ENCODE peak calls at places on chromosomes 4 and X, in six cellular contexts. Q, R, L, H, K and D are unnamed samples.
A peak's percentile ranks its signal among the peaks of the same experiment; 100 is the strongest.

GRCh38 chrX:57282568-57282967 is 3.9 kb upstream of the FAAH2 start:
- DNase-seq in Q (no peak), R (no peak), L (no peak), H (peak; percentile 1), K (no peak), D (no peak)

GRCh38 chr4:16206301-16206700 is 20.0 kb downstream of the TAPT1 start:
- DNase-seq in Q (no peak), R (no peak), L (no peak), H (no peak), K (no peak), D (no peak)

GRCh38 chrX:151789179-151789800 is 54.7 kb downstream of the CNGA2 start:
- DNase-seq in Q (no peak), R (peak; percentile 27), L (peak; percentile 66), H (peak; percentile 13), K (peak; percentile 95), D (no peak)

GRCh38 chrX:9062621-9063020 is 28.7 kb upstream of the FAM9B start:
- DNase-seq in Q (no peak), R (no peak), L (no peak), H (no peak), K (no peak), D (no peak)

GRCh38 chr4:7372673-7373072 is 62.1 kb downstream of the PSAPL1 start:
- DNase-seq in Q (no peak), R (no peak), L (no peak), H (no peak), K (peak; percentile 48), D (no peak)

GRCh38 chr4:47032405-47033106 is 1.2 kb downstream of the GABRB1 start:
- DNase-seq in Q (no peak), R (peak; percentile 20), L (peak; percentile 63), H (peak; percentile 10), K (peak; percentile 45), D (no peak)

GRCh38 chr4:131085009-131085408 is 1989.1 kb downstream of the C4orf33 start:
- DNase-seq in Q (no peak), R (no peak), L (no peak), H (no peak), K (no peak), D (no peak)

GRCh38 chr4:6943870-6944195 is 34.2 kb downstream of the TBC1D14 start:
- DNase-seq in Q (no peak), R (no peak), L (no peak), H (no peak), K (no peak), D (no peak)

GRCh38 chr4:182213024-182213423 is 30.2 kb upstream of the TENM3 start:
- DNase-seq in Q (no peak), R (no peak), L (no peak), H (no peak), K (peak; percentile 60), D (no peak)

GRCh38 chrX:40064055-40064597 is 33.6 kb downstream of the BCOR start:
- DNase-seq in Q (no peak), R (no peak), L (no peak), H (no peak), K (no peak), D (no peak)

GRCh38 chrX:13110427-13111324 is 66.3 kb upstream of the FAM9C start:
- DNase-seq in Q (no peak), R (no peak), L (peak; percentile 85), H (no peak), K (peak; percentile 96), D (no peak)

GRCh38 chr4:57055873-57056272 is 54.3 kb downstream of the IGFBP7 start:
- DNase-seq in Q (no peak), R (no peak), L (peak; percentile 72), H (no peak), K (no peak), D (no peak)

GRCh38 chrX:53284684-53285447 is 3.5 kb upstream of the IQSEC2 start:
- DNase-seq in Q (peak; percentile 48), R (no peak), L (peak; percentile 64), H (peak; percentile 79), K (no peak), D (no peak)

GRCh38 chrX:154457491-154458115 is 478 bp upstream of the PLXNA3 start:
- DNase-seq in Q (no peak), R (no peak), L (no peak), H (peak; percentile 73), K (no peak), D (no peak)

GRCh38 chrX:85052207-85052606 is 48.5 kb downstream of the APOOL start:
- DNase-seq in Q (no peak), R (no peak), L (no peak), H (no peak), K (no peak), D (no peak)

GRCh38 chr4:3409571-3410091 is 32.1 kb upstream of the HGFAC start:
- DNase-seq in Q (no peak), R (no peak), L (no peak), H (no peak), K (no peak), D (no peak)

GRCh38 chrX:41333744-41333993 is 293 bp upstream of the DDX3X start:
- DNase-seq in Q (no peak), R (peak; percentile 66), L (no peak), H (peak; percentile 87), K (peak; percentile 80), D (no peak)

GRCh38 chrX:13119386-13119785 is 75.0 kb upstream of the FAM9C start:
- DNase-seq in Q (no peak), R (no peak), L (no peak), H (no peak), K (no peak), D (no peak)

GRCh38 chr4:38868055-38868965 is 704 bp downstream of the FAM114A1 start:
- DNase-seq in Q (no peak), R (no peak), L (no peak), H (no peak), K (no peak), D (no peak)

GRCh38 chrX:48025561-48025960 is 18.8 kb downstream of the SPACA5 start:
- DNase-seq in Q (peak; percentile 43), R (peak; percentile 20), L (no peak), H (peak; percentile 75), K (peak; percentile 20), D (no peak)

GRCh38 chr4:47531241-47531953 is 46.3 kb downstream of the ATP10D start:
- DNase-seq in Q (no peak), R (peak; percentile 47), L (no peak), H (no peak), K (peak; percentile 98), D (no peak)

GRCh38 chrX:68045008-68045577 is 388.2 kb downstream of the OPHN1 start:
- DNase-seq in Q (no peak), R (no peak), L (no peak), H (no peak), K (peak; percentile 46), D (no peak)

GRCh38 chr4:8101213-8101781 is 57.3 kb downstream of the ABLIM2 start:
- DNase-seq in Q (no peak), R (no peak), L (no peak), H (no peak), K (no peak), D (no peak)

DNA sequence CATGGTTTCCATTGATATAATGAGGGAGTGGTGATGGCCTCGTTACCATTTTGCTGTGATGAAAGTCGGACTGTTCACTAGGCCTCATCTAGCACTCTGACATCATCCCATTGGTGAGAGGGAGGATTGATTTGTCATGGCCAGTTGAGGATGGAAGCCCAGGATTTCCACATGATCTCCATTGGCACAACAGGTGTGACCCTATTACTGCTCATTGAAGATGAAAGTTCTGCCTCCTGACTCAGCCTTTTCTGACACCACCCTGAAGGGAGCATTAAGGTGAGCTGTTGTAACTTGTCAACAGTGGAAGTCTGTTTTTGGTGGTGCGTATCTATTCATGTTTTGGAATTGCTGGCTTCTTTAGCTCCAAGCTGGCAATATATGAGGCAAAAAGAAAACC is 144.2 kb downstream of the PABPC4L start:
- DNase-seq in Q (no peak), R (no peak), L (no peak), H (no peak), K (no peak), D (no peak)
- H3K4me3 ChIP-seq in Q (no peak overlapping the region), R (no peak overlapping the region), L (no peak overlapping the region), H (no peak overlapping the region), K (no peak overlapping the region), D (no peak overlapping the region)

GRCh38 chr4:273312-274017 is 31.8 kb downstream of the ZNF732 start:
- DNase-seq in Q (no peak), R (no peak), L (no peak), H (no peak), K (no peak), D (no peak)
- H3K9me3 ChIP-seq in Q (peaks cover 2% of the 10 kb centered on the region), R (peaks cover 9% of the 10 kb centered on the region), L (peaks cover 25% of the 10 kb centered on the region), H (peaks cover 3% of the 10 kb centered on the region), K (peaks cover 29% of the 10 kb centered on the region), D (no peaks in the 10 kb centered on the region)

GRCh38 chr4:158035662-158036195 is 137.1 kb downstream of the GASK1B start:
- DNase-seq in Q (no peak), R (no peak), L (no peak), H (no peak), K (no peak), D (no peak)
- H3K27ac ChIP-seq in Q (no peak overlapping the region), R (no peak overlapping the region), L (no peak overlapping the region), H (no peak overlapping the region), K (no peak overlapping the region), D (no peak overlapping the region)

DNA sequence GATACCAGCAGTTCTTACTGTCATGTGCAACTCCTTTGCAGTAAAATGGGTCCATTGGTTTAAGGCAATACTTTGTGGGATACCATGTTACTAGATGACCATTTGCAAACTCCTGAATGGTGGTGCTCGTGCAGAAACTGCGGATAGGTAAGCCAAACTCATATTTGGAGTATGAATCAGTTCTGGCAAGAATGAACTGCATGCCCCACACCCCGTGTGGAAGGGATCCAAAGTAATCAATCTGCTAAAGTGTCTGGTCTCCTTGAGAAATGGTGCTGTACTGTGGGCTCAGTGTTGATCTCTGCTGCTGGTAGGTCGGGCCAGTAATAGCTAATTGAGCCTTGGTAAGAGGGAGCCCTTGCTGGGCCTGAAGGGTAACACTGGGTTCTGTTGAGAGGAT is 4.2 kb upstream of the TAB3 start:
- DNase-seq in Q (no peak), R (no peak), L (no peak), H (no peak), K (peak; percentile 61), D (no peak)
- H3K4me3 ChIP-seq in Q (no peak overlapping the region), R (no peak overlapping the region), L (no peak overlapping the region), H (no peak overlapping the region), K (no peak overlapping the region), D (no peak overlapping the region)

GRCh38 chrX:130413415-130413814 is 11.6 kb downstream of the RBMX2 start:
- DNase-seq in Q (no peak), R (no peak), L (no peak), H (no peak), K (no peak), D (no peak)

GRCh38 chrX:130418066-130418465 is 16.3 kb downstream of the RBMX2 start:
- DNase-seq in Q (no peak), R (no peak), L (no peak), H (peak; percentile 78), K (no peak), D (no peak)

GRCh38 chrX:130415201-130415600 is 13.4 kb downstream of the RBMX2 start:
- DNase-seq in Q (no peak), R (no peak), L (no peak), H (no peak), K (no peak), D (no peak)

GRCh38 chrX:130416785-130417184 is 15.0 kb downstream of the RBMX2 start:
- DNase-seq in Q (no peak), R (no peak), L (no peak), H (no peak), K (no peak), D (no peak)

DNA sequence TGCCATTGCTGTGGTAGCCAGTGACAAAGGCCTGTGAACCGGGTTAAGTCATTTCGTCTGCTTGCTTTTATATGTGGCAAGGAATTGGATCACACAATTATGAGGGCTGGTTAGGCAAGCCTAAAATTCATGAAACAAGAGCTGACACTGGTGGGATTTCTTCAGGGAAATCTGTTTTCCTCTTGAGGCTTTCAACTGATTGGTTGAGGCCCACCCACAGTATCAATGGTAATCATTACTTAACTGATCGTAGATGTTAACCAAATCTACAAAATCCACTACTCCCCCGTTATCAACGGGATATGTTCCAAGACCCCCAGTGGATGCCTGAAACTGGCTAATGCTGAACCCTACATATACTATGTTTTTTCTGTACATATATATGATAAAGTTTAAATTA is 13.0 kb downstream of the RBMX2 start:
- DNase-seq in Q (no peak), R (no peak), L (no peak), H (no peak), K (no peak), D (no peak)
- H3K9me3 ChIP-seq in Q (no peaks in the 10 kb centered on the region), R (no peaks in the 10 kb centered on the region), L (no peaks in the 10 kb centered on the region), H (no peaks in the 10 kb centered on the region), K (no peaks in the 10 kb centered on the region), D (no peaks in the 10 kb centered on the region)